ENCODE peak calls at places on chromosome 20, in ten cellular contexts. S, R, J, A, F, W, E, I, B and K are unnamed samples.

GRCh38 chr20:32970973-32971300 is 33.3 kb downstream of the SUN5 start:
- DNase-seq in E (no peak), W (no peak), S (no peak), I (no peak), J (no peak), R (no peak), A (no peak), B (no peak), F (no peak), K (no peak)

GRCh38 chr20:57282691-57283361 is 16.4 kb upstream of the BMP7 start:
- DNase-seq in S (no peak), B (no peak), W (no peak), J (no peak), R (no peak), E (no peak), A (peak), F (no peak), I (peak), K (no peak)

GRCh38 chr20:2899243-2899642 is 26.0 kb downstream of the PTPRA start:
- DNase-seq in B (no peak), A (no peak), E (no peak), J (no peak), I (no peak), S (no peak), F (no peak), R (no peak), W (no peak), K (no peak)

GRCh38 chr20:20568604-20569205 is 143.7 kb downstream of the RALGAPA2 start:
- DNase-seq in J (no peak), B (no peak), A (peak), W (peak), F (peak), E (no peak), I (no peak), R (peak), S (no peak), K (peak)

GRCh38 chr20:53914091-53914860 is 156.1 kb downstream of the BCAS1 start:
- DNase-seq in S (no peak), B (no peak), I (no peak), E (no peak), J (no peak), R (no peak), A (peak), F (no peak), W (no peak), K (no peak)

GRCh38 chr20:35929301-35929700 is 25.0 kb downstream of the SCAND1 start:
- DNase-seq in R (no peak), S (no peak), I (no peak), B (no peak), A (no peak), E (no peak), W (no peak), F (no peak), J (no peak), K (no peak)

GRCh38 chr20:59822291-59823029 is 111.0 kb downstream of the SYCP2 start:
- DNase-seq in I (peak), F (no peak), A (no peak), E (no peak), S (no peak), R (no peak), B (no peak), W (no peak), J (no peak), K (no peak)

GRCh38 chr20:49983848-49984408 is 1.1 kb downstream of the SNAI1 start:
- DNase-seq in S (peak), A (no peak), W (no peak), F (no peak), E (no peak), I (no peak), R (no peak), B (no peak), J (no peak), K (no peak)

GRCh38 chr20:17854307-17854903 is 114.2 kb downstream of the SNX5 start:
- DNase-seq in B (peak), W (peak), J (no peak), R (peak), F (peak), E (no peak), S (no peak), I (peak), A (no peak), K (no peak)

GRCh38 chr20:61979090-61979489 is 86.6 kb downstream of the TAF4 start:
- DNase-seq in J (no peak), I (no peak), W (no peak), B (no peak), E (no peak), R (no peak), A (no peak), S (peak), F (no peak), K (no peak)